ENCODE peak calls at places on chromosomes 13 and 19, in six cellular contexts. One of them, this sample, is unnamed. For H3K4me1, the result is how much of the 10 kb centered on the place peaks cover.

GRCh38 chr13:27793377-27794074 is 1.2 kb downstream of the GSX1 start:
- DNase-seq in naive thymus-derived CD4-positive, alpha-beta T cell: no peak
- DNase-seq in prostate gland: no peak
- DNase-seq in aorta: no peak
- DNase-seq in endodermal cell: peak
- DNase-seq in adrenal gland: no peak
- DNase-seq in this sample: no peak

GRCh38 chr19:38653028-38653571 is 5.7 kb downstream of the ACTN4 start:
- DNase-seq in prostate gland: no peak
- DNase-seq in naive thymus-derived CD4-positive, alpha-beta T cell: no peak
- DNase-seq in endodermal cell: no peak
- DNase-seq in aorta: no peak
- DNase-seq in adrenal gland: no peak
- DNase-seq in this sample: peak

GRCh38 chr13:75399168-75399878 is 82.6 kb downstream of the TBC1D4 start:
- DNase-seq in endodermal cell: no peak
- DNase-seq in adrenal gland: no peak
- DNase-seq in prostate gland: no peak
- DNase-seq in aorta: no peak
- DNase-seq in naive thymus-derived CD4-positive, alpha-beta T cell: no peak
- DNase-seq in this sample: no peak

GRCh38 chr19:13097331-13098258 is 5.1 kb downstream of the LYL1 start:
- DNase-seq in adrenal gland: peak
- DNase-seq in prostate gland: no peak
- DNase-seq in aorta: peak
- DNase-seq in endodermal cell: no peak
- DNase-seq in naive thymus-derived CD4-positive, alpha-beta T cell: no peak
- DNase-seq in this sample: no peak

GRCh38 chr13:113239986-113240385 is 30.6 kb downstream of the CUL4A start:
- DNase-seq in adrenal gland: no peak
- DNase-seq in prostate gland: no peak
- DNase-seq in naive thymus-derived CD4-positive, alpha-beta T cell: no peak
- DNase-seq in endodermal cell: no peak
- DNase-seq in aorta: no peak
- DNase-seq in this sample: no peak

GRCh38 chr13:33514362-33514761 is 228.8 kb upstream of the STARD13 start:
- DNase-seq in naive thymus-derived CD4-positive, alpha-beta T cell: no peak
- DNase-seq in prostate gland: no peak
- DNase-seq in aorta: no peak
- DNase-seq in adrenal gland: no peak
- DNase-seq in endodermal cell: peak
- DNase-seq in this sample: no peak

GRCh38 chr19:18972301-18972831 is 31.3 kb upstream of the HOMER3 start:
- DNase-seq in prostate gland: no peak
- DNase-seq in naive thymus-derived CD4-positive, alpha-beta T cell: no peak
- DNase-seq in adrenal gland: no peak
- DNase-seq in aorta: no peak
- DNase-seq in endodermal cell: no peak
- DNase-seq in this sample: no peak

GRCh38 chr13:105466376-105466775 is 1069.1 kb downstream of the EFNB2 start:
- DNase-seq in naive thymus-derived CD4-positive, alpha-beta T cell: no peak
- DNase-seq in adrenal gland: no peak
- DNase-seq in endodermal cell: peak
- DNase-seq in prostate gland: no peak
- DNase-seq in aorta: no peak
- DNase-seq in this sample: no peak

GRCh38 chr19:56476671-56477428 is at the start of gene ZNF667:
- DNase-seq in adrenal gland: peak
- DNase-seq in endodermal cell: no peak
- DNase-seq in naive thymus-derived CD4-positive, alpha-beta T cell: peak
- DNase-seq in aorta: no peak
- DNase-seq in prostate gland: peak
- DNase-seq in this sample: no peak

GRCh38 chr19:4597975-4598671 is 38.6 kb upstream of the SEMA6B start:
- DNase-seq in endodermal cell: peak
- DNase-seq in aorta: no peak
- DNase-seq in adrenal gland: peak
- DNase-seq in naive thymus-derived CD4-positive, alpha-beta T cell: peak
- DNase-seq in prostate gland: no peak
- DNase-seq in this sample: peak

GRCh38 chr13:101917475-101917810 is 465.0 kb downstream of the ITGBL1 start:
- DNase-seq in prostate gland: no peak
- DNase-seq in naive thymus-derived CD4-positive, alpha-beta T cell: no peak
- DNase-seq in endodermal cell: peak
- DNase-seq in aorta: peak
- DNase-seq in adrenal gland: no peak
- DNase-seq in this sample: no peak

GRCh38 chr13:30429721-30430694 is 7.7 kb downstream of the UBE2L5 start:
- DNase-seq in endodermal cell: no peak
- DNase-seq in aorta: no peak
- DNase-seq in adrenal gland: no peak
- DNase-seq in prostate gland: no peak
- DNase-seq in naive thymus-derived CD4-positive, alpha-beta T cell: no peak
- DNase-seq in this sample: no peak

GRCh38 chr19:2054763-2055162 is 3.7 kb upstream of the MKNK2 start:
- DNase-seq in naive thymus-derived CD4-positive, alpha-beta T cell: no peak
- DNase-seq in aorta: no peak
- DNase-seq in endodermal cell: no peak
- DNase-seq in prostate gland: no peak
- DNase-seq in adrenal gland: no peak
- DNase-seq in this sample: no peak
- H3K27ac ChIP-seq in naive thymus-derived CD4-positive, alpha-beta T cell: peak
- H3K27ac ChIP-seq in aorta: no peak
- H3K27ac ChIP-seq in endodermal cell: no peak
- H3K27ac ChIP-seq in prostate gland: peak
- H3K27ac ChIP-seq in adrenal gland: no peak
- H3K27ac ChIP-seq in this sample: peak

GRCh38 chr19:1129535-1129934 is 25.7 kb downstream of the GPX4 start:
- DNase-seq in adrenal gland: no peak
- DNase-seq in naive thymus-derived CD4-positive, alpha-beta T cell: no peak
- DNase-seq in prostate gland: no peak
- DNase-seq in aorta: no peak
- DNase-seq in endodermal cell: no peak
- DNase-seq in this sample: no peak

GRCh38 chr19:1130801-1131717 is 27.3 kb downstream of the GPX4 start:
- DNase-seq in aorta: no peak
- DNase-seq in endodermal cell: no peak
- DNase-seq in naive thymus-derived CD4-positive, alpha-beta T cell: peak
- DNase-seq in adrenal gland: no peak
- DNase-seq in prostate gland: no peak
- DNase-seq in this sample: peak

GRCh38 chr19:1125601-1126533 is 22.1 kb downstream of the GPX4 start:
- DNase-seq in prostate gland: no peak
- DNase-seq in adrenal gland: no peak
- DNase-seq in endodermal cell: no peak
- DNase-seq in naive thymus-derived CD4-positive, alpha-beta T cell: no peak
- DNase-seq in aorta: no peak
- DNase-seq in this sample: no peak

GRCh38 chr19:1126984-1127760 is 23.4 kb downstream of the GPX4 start:
- DNase-seq in prostate gland: no peak
- DNase-seq in adrenal gland: no peak
- DNase-seq in endodermal cell: no peak
- DNase-seq in aorta: no peak
- DNase-seq in naive thymus-derived CD4-positive, alpha-beta T cell: no peak
- DNase-seq in this sample: no peak

GRCh38 chr19:1128111-1128510 is 24.3 kb downstream of the GPX4 start:
- DNase-seq in naive thymus-derived CD4-positive, alpha-beta T cell: no peak
- DNase-seq in endodermal cell: no peak
- DNase-seq in aorta: no peak
- DNase-seq in prostate gland: no peak
- DNase-seq in adrenal gland: no peak
- DNase-seq in this sample: no peak
- H3K4me1 ChIP-seq in naive thymus-derived CD4-positive, alpha-beta T cell: under half
- H3K4me1 ChIP-seq in endodermal cell: under half
- H3K4me1 ChIP-seq in aorta: under half
- H3K4me1 ChIP-seq in prostate gland: under half
- H3K4me1 ChIP-seq in adrenal gland: under half
- H3K4me1 ChIP-seq in this sample: under half

GRCh38 chr13:38785490-38785889 is 98.6 kb downstream of the FREM2 start:
- DNase-seq in aorta: no peak
- DNase-seq in adrenal gland: no peak
- DNase-seq in naive thymus-derived CD4-positive, alpha-beta T cell: no peak
- DNase-seq in endodermal cell: no peak
- DNase-seq in prostate gland: no peak
- DNase-seq in this sample: no peak
- H3K4me3 ChIP-seq in aorta: no peak
- H3K4me3 ChIP-seq in adrenal gland: no peak
- H3K4me3 ChIP-seq in naive thymus-derived CD4-positive, alpha-beta T cell: no peak
- H3K4me3 ChIP-seq in endodermal cell: no peak
- H3K4me3 ChIP-seq in prostate gland: no peak
- H3K4me3 ChIP-seq in this sample: peak

GRCh38 chr19:51573331-51573730 is 2.2 kb downstream of the ZNF175 start:
- DNase-seq in naive thymus-derived CD4-positive, alpha-beta T cell: no peak
- DNase-seq in prostate gland: no peak
- DNase-seq in adrenal gland: no peak
- DNase-seq in endodermal cell: no peak
- DNase-seq in aorta: no peak
- DNase-seq in this sample: no peak

GRCh38 chr19:51572908-51573307 is 1.8 kb downstream of the ZNF175 start:
- DNase-seq in prostate gland: no peak
- DNase-seq in naive thymus-derived CD4-positive, alpha-beta T cell: no peak
- DNase-seq in endodermal cell: no peak
- DNase-seq in adrenal gland: no peak
- DNase-seq in aorta: no peak
- DNase-seq in this sample: no peak

GRCh38 chr19:51572415-51572814 is 1.3 kb downstream of the ZNF175 start:
- DNase-seq in aorta: no peak
- DNase-seq in endodermal cell: no peak
- DNase-seq in naive thymus-derived CD4-positive, alpha-beta T cell: no peak
- DNase-seq in prostate gland: no peak
- DNase-seq in adrenal gland: no peak
- DNase-seq in this sample: no peak

GRCh38 chr19:51571599-51571998 is 516 bp downstream of the ZNF175 start:
- DNase-seq in adrenal gland: no peak
- DNase-seq in aorta: no peak
- DNase-seq in prostate gland: no peak
- DNase-seq in naive thymus-derived CD4-positive, alpha-beta T cell: no peak
- DNase-seq in endodermal cell: no peak
- DNase-seq in this sample: no peak

GRCh38 chr19:51570962-51571575 is at the start of gene ZNF175:
- DNase-seq in naive thymus-derived CD4-positive, alpha-beta T cell: peak
- DNase-seq in adrenal gland: peak
- DNase-seq in prostate gland: peak
- DNase-seq in endodermal cell: peak
- DNase-seq in aorta: peak
- DNase-seq in this sample: peak
- H3K27ac ChIP-seq in naive thymus-derived CD4-positive, alpha-beta T cell: peak
- H3K27ac ChIP-seq in adrenal gland: peak
- H3K27ac ChIP-seq in prostate gland: peak
- H3K27ac ChIP-seq in endodermal cell: no peak
- H3K27ac ChIP-seq in aorta: no peak
- H3K27ac ChIP-seq in this sample: peak

DNA sequence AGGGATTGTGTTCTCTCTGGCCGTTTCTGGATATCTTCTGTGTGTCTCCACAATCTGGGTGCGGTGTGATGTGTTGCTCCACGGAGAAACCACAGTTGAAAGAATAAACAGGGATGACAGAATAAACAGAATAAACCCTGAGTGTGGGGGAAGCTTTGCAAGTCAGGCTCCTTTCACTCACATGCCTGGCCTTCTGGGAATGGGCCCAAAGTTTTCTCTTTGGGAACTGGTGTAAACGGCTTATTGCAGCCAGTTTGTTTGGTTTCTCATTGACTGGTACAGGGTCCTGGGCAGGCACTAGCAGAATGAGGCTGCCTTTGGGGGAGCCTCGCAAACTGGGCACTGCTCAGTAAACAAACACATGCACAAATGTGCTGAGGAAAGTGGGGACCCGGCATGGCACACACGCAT is 324.7 kb downstream of the DLEU7 start:
- DNase-seq in endodermal cell: no peak
- DNase-seq in adrenal gland: no peak
- DNase-seq in naive thymus-derived CD4-positive, alpha-beta T cell: no peak
- DNase-seq in prostate gland: no peak
- DNase-seq in aorta: no peak
- DNase-seq in this sample: no peak
- H3K4me1 ChIP-seq in endodermal cell: under half
- H3K4me1 ChIP-seq in adrenal gland: under half
- H3K4me1 ChIP-seq in naive thymus-derived CD4-positive, alpha-beta T cell: under half
- H3K4me1 ChIP-seq in prostate gland: under half
- H3K4me1 ChIP-seq in aorta: under half
- H3K4me1 ChIP-seq in this sample: under half

This sample was measured in stomach.